ENCODE peak calls at places on chromosomes 6 and 20, in four cellular contexts. Y is K562, F is HepG2, E is WTC11. R is an unnamed sample.

GRCh38 chr6:156794963-156795362 is 17.8 kb downstream of the ARID1B start:
- DNase-seq in Y (no peak), F (no peak), E (no peak), R (no peak)

GRCh38 chr6:48378874-48379407 is 267.9 kb upstream of the PTCHD4 start:
- DNase-seq in Y (no peak), F (no peak), E (no peak), R (no peak)

GRCh38 chr6:1608976-1609661 is 596 bp upstream of the FOXC1 start:
- DNase-seq in Y (no peak), F (no peak), E (no peak), R (no peak)

GRCh38 chr20:35981969-35982368 is 13.6 kb downstream of the CNBD2 start:
- DNase-seq in Y (no peak), F (no peak), E (no peak), R (no peak)

GRCh38 chr20:9203081-9203447 is 134.2 kb downstream of the PLCB4 start:
- DNase-seq in Y (no peak), F (no peak), E (no peak), R (no peak)

GRCh38 chr6:162187168-162187935 is 540.2 kb downstream of the PRKN start:
- DNase-seq in Y (no peak), F (no peak), E (no peak), R (no peak)

GRCh38 chr6:98452721-98453120 is 381.7 kb upstream of the POU3F2 start:
- DNase-seq in Y (no peak), F (no peak), E (no peak), R (no peak)

GRCh38 chr6:27672113-27672799 is 199.4 kb upstream of the ZNF184 start:
- DNase-seq in Y (peak), F (peak), E (peak), R (no peak)

GRCh38 chr6:1527098-1527497 is 82.6 kb upstream of the FOXC1 start:
- DNase-seq in Y (no peak), F (no peak), E (peak), R (no peak)

GRCh38 chr20:4726710-4727391 is 5.1 kb downstream of the PRND start:
- DNase-seq in Y (no peak), F (no peak), E (no peak), R (peak)

GRCh38 chr6:159107451-159108260 is 61.5 kb upstream of the FNDC1 start:
- DNase-seq in Y (no peak), F (no peak), E (no peak), R (no peak)
- TF ChIP-seq ETV6 in Y (no peak), F (no peak), E (no peak), R (no peak)

GRCh38 chr20:3407426-3408250 is at the start of gene DNAAF9:
- DNase-seq in Y (peak), F (peak), E (peak), R (no peak)
- TF ChIP-seq ETV6 in Y (no peak), F (no peak), E (no peak), R (no peak)

DNA sequence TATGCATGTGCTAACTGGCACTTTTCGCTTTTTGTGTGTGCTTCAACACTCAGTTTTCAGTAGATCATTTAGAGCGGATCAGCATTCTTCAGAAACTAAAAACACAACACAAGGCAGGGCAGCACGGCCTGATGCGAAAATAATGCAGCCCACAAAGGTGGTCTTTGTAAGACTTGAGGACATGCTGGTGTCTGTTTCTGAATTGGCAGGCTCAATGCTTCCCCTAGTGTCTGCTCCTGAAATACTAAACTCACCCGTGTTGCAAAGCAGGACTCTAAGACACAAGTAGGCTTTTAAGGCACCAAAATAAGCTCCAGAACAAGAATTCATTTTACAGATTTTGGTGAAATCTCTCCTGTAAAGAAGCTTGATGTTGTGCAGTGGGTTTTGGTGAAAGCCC is 676.5 kb downstream of the TENT5A start:
- DNase-seq in Y (no peak), F (peak), E (peak), R (no peak)
- TF ChIP-seq ETV6 in Y (no peak), F (no peak), E (no peak), R (no peak)

GRCh38 chr6:116229287-116229913 is 24.5 kb downstream of the TSPYL4 start:
- DNase-seq in Y (peak), F (no peak), E (peak), R (no peak)
- TF ChIP-seq ETV6 in Y (no peak), F (no peak), E (no peak), R (no peak)

DNA sequence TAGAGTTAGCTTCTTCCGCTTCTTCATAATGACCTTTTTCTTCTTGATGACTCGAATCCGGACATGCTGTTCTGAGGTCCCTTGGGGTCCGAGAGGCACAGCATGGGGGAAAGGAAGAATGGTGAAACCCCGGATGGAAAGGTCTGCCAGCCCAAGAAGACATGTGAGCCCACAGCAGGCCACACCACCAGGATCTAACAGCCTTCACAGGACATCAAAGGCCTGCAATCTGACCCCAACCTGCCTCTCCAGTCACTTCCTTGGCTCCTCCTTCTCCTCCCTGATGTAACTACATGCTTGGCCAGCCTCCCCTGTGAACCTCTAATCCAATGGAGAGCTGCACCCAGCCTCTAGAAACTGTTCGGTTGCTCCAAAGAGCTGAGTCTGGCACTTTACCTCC is 1.6 kb downstream of the CPXM1 start:
- DNase-seq in Y (peak), F (no peak), E (no peak), R (no peak)
- TF ChIP-seq ETV6 in Y (no peak), F (no peak), E (no peak), R (no peak)

DNA sequence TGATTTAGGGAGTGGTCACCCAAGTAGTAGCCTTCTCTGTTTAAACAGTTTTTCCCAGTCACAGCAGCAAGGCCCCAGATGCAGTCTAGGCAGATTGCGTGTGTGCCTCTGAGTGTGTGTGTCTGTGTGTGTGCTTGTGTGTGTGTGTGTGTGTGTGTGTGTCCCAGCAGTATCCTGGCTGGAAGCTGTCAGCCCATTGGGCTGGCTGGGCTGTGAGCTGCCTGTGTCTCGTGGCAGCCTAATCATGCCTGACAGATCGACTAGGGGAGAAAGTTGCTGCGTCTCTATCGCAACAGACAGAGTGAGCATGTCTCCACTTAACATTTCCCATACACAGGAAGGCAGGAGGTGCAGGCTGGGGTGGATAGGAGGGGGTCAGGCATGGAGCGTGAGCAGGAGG is 42.9 kb upstream of the LRFN2 start:
- DNase-seq in Y (no peak), F (no peak), E (no peak), R (no peak)
- TF ChIP-seq ETV6 in Y (no peak), F (no peak), E (no peak), R (no peak)

DNA sequence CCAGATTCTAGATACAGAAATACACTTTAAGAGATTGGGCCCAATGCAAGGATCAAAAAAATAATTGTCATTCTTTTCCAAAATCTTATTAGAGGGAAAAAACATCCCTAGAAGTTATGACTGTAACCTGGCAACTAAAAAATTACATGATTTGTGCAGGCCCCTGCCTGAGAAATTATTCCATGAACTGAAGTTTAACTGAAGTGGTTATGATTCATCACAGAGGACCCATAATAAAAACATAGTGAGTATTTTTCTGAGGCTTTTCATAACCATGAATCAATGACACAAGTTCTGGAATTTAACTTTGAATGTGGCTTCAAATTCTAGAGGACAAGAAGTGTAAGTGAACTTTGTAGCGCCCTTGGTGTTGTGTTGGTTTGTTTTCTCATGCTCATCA is 31.1 kb upstream of the CARMIL1 start:
- DNase-seq in Y (no peak), F (no peak), E (no peak), R (no peak)
- TF ChIP-seq ETV6 in Y (no peak), F (no peak), E (no peak), R (no peak)

GRCh38 chr6:63689421-63689820 is 53.8 kb downstream of the PHF3 start:
- DNase-seq in Y (no peak), F (no peak), E (no peak), R (no peak)
- TF ChIP-seq ETV6 in Y (no peak), F (no peak), E (no peak), R (no peak)